ENCODE peak calls at places on chromosomes 2 and 18, in six cellular contexts. R, X, E, C, T and N are unnamed samples.

GRCh38 chr2:135409436-135409835 is 121.6 kb downstream of the ZRANB3 start:
- DNase-seq in C (no peak), R (no peak), E (no peak), X (no peak), T (no peak), N (no peak)

GRCh38 chr2:158467248-158467647 is 10.5 kb downstream of the PKP4 start:
- DNase-seq in R (no peak), T (no peak), X (no peak), C (no peak), E (no peak), N (no peak)

GRCh38 chr2:64751286-64752260 is 97.9 kb upstream of the SERTAD2 start:
- DNase-seq in T (no peak), E (no peak), R (no peak), C (no peak), X (peak), N (peak)

GRCh38 chr2:46512185-46512584 is 32.8 kb downstream of the TMEM247 start:
- DNase-seq in C (no peak), T (no peak), X (no peak), R (no peak), E (no peak), N (no peak)

GRCh38 chr18:31943895-31944816 is 1.2 kb upstream of the TRAPPC8 start:
- DNase-seq in R (no peak), E (no peak), X (no peak), C (no peak), T (no peak), N (no peak)

GRCh38 chr2:108806362-108806761 is 19.8 kb downstream of the CCDC138 start:
- DNase-seq in T (no peak), E (no peak), R (no peak), X (no peak), C (no peak), N (no peak)

GRCh38 chr18:11047156-11047555 is 102.2 kb downstream of the PIEZO2 start:
- DNase-seq in X (no peak), C (no peak), E (no peak), R (no peak), T (no peak), N (no peak)

GRCh38 chr2:241808701-241809382 is at the start of gene NEU4:
- DNase-seq in C (no peak), T (no peak), R (no peak), X (no peak), E (no peak), N (peak)

GRCh38 chr2:46385786-46386577 is 88.8 kb downstream of the EPAS1 start:
- DNase-seq in E (no peak), R (no peak), X (no peak), T (peak), C (no peak), N (no peak)

GRCh38 chr2:64640153-64641044 is 13.3 kb downstream of the SERTAD2 start:
- DNase-seq in C (no peak), R (no peak), E (no peak), X (no peak), T (no peak), N (no peak)

GRCh38 chr2:149394864-149395263 is 64.5 kb downstream of the LYPD6 start:
- DNase-seq in C (no peak), R (no peak), E (no peak), T (no peak), X (no peak), N (no peak)